ENCODE peak calls at places on chromosomes 4 and X, in four cellular contexts. J is IMR-90, B is kidney epithelial cell, Z is sigmoid colon. N is an unnamed sample.

GRCh38 chrX:82648062-82648461 is 860.0 kb upstream of the POU3F4 start:
- DNase-seq in J (no peak), B (no peak), Z (no peak), N (peak)

GRCh38 chr4:39698424-39699009 is 581 bp downstream of the UBE2K start:
- DNase-seq in J (no peak), B (no peak), Z (peak), N (peak)

GRCh38 chrX:150768132-150768485 is 74.9 kb downstream of the MTMR1 start:
- DNase-seq in J (no peak), B (no peak), Z (no peak), N (no peak)

GRCh38 chr4:29005838-29006237 is 1714.3 kb upstream of the PCDH7 start:
- DNase-seq in J (no peak), B (no peak), Z (no peak), N (no peak)

GRCh38 chr4:128583753-128584712 is 225.5 kb upstream of the JADE1 start:
- DNase-seq in J (no peak), B (no peak), Z (no peak), N (no peak)

GRCh38 chr4:118939169-118939779 is 50.6 kb downstream of the SYNPO2 start:
- DNase-seq in J (no peak), B (no peak), Z (peak), N (no peak)

GRCh38 chr4:48445704-48446103 is 37.4 kb upstream of the SLC10A4 start:
- DNase-seq in J (peak), B (no peak), Z (no peak), N (peak)

GRCh38 chr4:48698029-48698901 is 81.8 kb downstream of the FRYL start:
- DNase-seq in J (peak), B (peak), Z (peak), N (peak)

GRCh38 chrX:13077168-13077567 is 32.7 kb upstream of the FAM9C start:
- DNase-seq in J (peak), B (no peak), Z (no peak), N (no peak)

GRCh38 chr4:130359537-130359936 is 1263.6 kb downstream of the C4orf33 start:
- DNase-seq in J (peak), B (no peak), Z (no peak), N (peak)

GRCh38 chr4:105637409-105638258 is 70.9 kb downstream of the INTS12 start:
- DNase-seq in J (peak), B (no peak), Z (peak), N (peak)

GRCh38 chrX:147602297-147602696 is 309.4 kb upstream of the FMR1 start:
- DNase-seq in J (no peak), B (no peak), Z (no peak), N (peak)

GRCh38 chrX:81195712-81196111 is 6.0 kb downstream of the HMGN5 start:
- DNase-seq in J (peak), B (no peak), Z (no peak), N (peak)

GRCh38 chr4:153022233-153022632 is 86.1 kb downstream of the FHDC1 start:
- DNase-seq in J (no peak), B (no peak), Z (no peak), N (peak)

GRCh38 chr4:74449571-74450297 is 4.8 kb downstream of the AREG start:
- DNase-seq in J (peak), B (no peak), Z (no peak), N (peak)

GRCh38 chr4:149836546-149836945 is 20.9 kb upstream of the IQCM start:
- DNase-seq in J (peak), B (no peak), Z (no peak), N (peak)

GRCh38 chrX:133922390-133922772 is 63.0 kb downstream of the GPC3 start:
- DNase-seq in J (no peak), B (no peak), Z (no peak), N (no peak)

GRCh38 chr4:83974111-83974789 is 438.3 kb downstream of the GPAT3 start:
- DNase-seq in J (no peak), B (no peak), Z (no peak), N (peak)

GRCh38 chr4:164204434-164204833 is 549.5 kb upstream of the SMIM31 start:
- DNase-seq in J (peak), B (peak), Z (no peak), N (peak)

GRCh38 chrX:40908026-40908425 is 172.7 kb upstream of the MED14 start:
- DNase-seq in J (peak), B (no peak), Z (no peak), N (no peak)

GRCh38 chr4:41303372-41304118 is 46.8 kb downstream of the UCHL1 start:
- DNase-seq in J (no peak), B (no peak), Z (no peak), N (peak)

GRCh38 chr4:7063362-7063761 is 4.5 kb downstream of the GRPEL1 start:
- DNase-seq in J (no peak), B (no peak), Z (peak), N (no peak)

GRCh38 chrX:105651052-105651451 is 171.3 kb upstream of the NRK start:
- DNase-seq in J (no peak), B (no peak), Z (no peak), N (no peak)

GRCh38 chrX:125203737-125204578 is 115.7 kb upstream of the TEX13C start:
- DNase-seq in J (no peak), B (peak), Z (no peak), N (peak)

GRCh38 chr4:54708339-54709279 is 50.9 kb downstream of the KIT start:
- DNase-seq in J (no peak), B (no peak), Z (no peak), N (no peak)

GRCh38 chr4:118033148-118034060 is 882 bp upstream of the NDST3 start:
- DNase-seq in J (peak), B (peak), Z (peak), N (peak)

GRCh38 chr4:186726440-186727148 is 2.9 kb upstream of the FAT1 start:
- DNase-seq in J (peak), B (no peak), Z (peak), N (peak)

GRCh38 chr4:73067971-73068394 is 1.5 kb downstream of the COX18 start:
- DNase-seq in J (peak), B (no peak), Z (no peak), N (peak)

GRCh38 chrX:623599-624323 is 6.8 kb upstream of the SHOX start:
- DNase-seq in J (no peak), B (no peak), Z (no peak), N (no peak)

GRCh38 chrX:65392284-65392683 is 142.3 kb downstream of the LAS1L start:
- DNase-seq in J (no peak), B (no peak), Z (no peak), N (no peak)

GRCh38 chrX:41895826-41896225 is 27.5 kb downstream of the CASK start:
- DNase-seq in J (peak), B (no peak), Z (no peak), N (no peak)

GRCh38 chr4:127196656-127197352 is 436.0 kb upstream of the INTU start:
- DNase-seq in J (no peak), B (no peak), Z (no peak), N (no peak)

GRCh38 chrX:77597090-77597489 is 149.9 kb downstream of the FGF16 start:
- DNase-seq in J (peak), B (no peak), Z (no peak), N (peak)

DNA sequence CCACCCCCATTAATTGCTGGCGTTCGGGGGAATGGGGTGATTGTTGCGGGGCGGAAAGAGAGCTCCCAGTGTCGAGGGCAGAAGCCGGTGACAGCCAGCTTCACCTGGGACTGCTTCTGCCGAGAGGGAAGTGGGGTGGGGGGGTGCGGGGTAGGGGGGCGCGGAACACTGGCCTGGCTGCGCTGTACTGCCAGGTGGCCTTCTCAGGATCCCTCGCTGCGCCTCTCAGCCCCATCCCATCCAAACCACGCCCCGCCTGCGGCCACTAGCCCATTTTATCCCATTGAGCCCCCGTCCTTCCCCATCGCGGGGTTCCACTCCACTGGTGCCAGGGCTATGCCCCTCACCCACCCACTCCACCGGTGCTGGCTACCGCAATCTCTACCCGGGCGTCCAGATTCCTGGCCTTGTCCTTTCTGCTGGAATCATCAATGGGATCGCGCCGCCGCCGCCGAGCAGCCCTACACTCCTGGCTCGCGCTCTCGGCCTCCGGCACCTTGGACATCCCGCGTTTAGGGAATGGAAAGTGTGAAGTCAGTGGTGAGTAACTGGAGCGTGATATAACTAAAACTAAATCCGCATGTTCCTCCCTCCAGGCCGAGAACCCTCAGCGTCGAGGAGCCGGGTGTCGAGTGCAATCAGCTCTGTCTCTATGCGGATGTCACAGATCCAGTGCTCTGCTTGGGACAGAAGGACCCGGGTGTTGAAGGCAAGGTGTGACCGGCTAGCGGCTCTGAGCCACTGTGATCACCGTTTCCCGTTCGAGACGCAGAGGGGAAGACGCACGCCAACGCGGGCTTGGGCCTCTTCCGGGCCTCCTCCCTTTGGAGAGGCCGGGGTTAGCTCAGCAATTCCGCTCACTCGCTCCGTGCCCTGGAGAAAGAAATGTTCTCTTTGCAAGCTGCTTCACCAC is 20.5 kb downstream of the NKX3-2 start:
- DNase-seq in J (no peak), B (no peak), Z (no peak), N (no peak)
- H3K4me3 ChIP-seq in J (no peak), B (no peak), Z (no peak), N (no peak)

DNA sequence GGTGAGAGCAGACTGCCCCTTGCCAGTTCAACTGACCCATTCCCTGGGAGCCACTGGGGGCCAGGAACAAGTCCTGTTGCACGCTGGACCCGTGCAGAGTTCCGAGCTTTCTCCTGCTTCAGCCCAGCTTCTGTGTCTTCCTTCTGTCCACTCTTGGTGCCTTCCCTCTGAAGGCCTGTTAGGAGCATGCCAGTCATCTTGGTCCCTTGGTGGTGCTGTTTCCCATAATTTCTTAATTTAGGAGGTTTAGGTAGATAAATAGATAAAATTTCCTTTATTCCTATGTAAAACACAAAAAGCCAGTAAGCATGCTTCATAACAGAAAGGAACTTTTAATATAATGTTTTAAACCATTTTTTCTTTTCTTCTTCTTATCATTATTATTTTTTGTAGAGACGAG is 672.7 kb downstream of the CCSER1 start:
- DNase-seq in J (no peak), B (no peak), Z (no peak), N (peak)
- TF ChIP-seq CTCF in J (no peak), B (no peak), Z (no peak), N (no peak)

GRCh38 chr4:173515458-173515857 is 14.6 kb downstream of the HAND2 start:
- DNase-seq in J (no peak), B (no peak), Z (no peak), N (no peak)

GRCh38 chr4:173517781-173518371 is 12.2 kb downstream of the HAND2 start:
- DNase-seq in J (no peak), B (no peak), Z (peak), N (no peak)

GRCh38 chr4:173514641-173515217 is 15.3 kb downstream of the HAND2 start:
- DNase-seq in J (no peak), B (no peak), Z (no peak), N (no peak)

GRCh38 chr4:173518419-173519102 is 11.5 kb downstream of the HAND2 start:
- DNase-seq in J (no peak), B (no peak), Z (peak), N (peak)

GRCh38 chr4:173516621-173517612 is 13.1 kb downstream of the HAND2 start:
- DNase-seq in J (no peak), B (no peak), Z (peak), N (no peak)
- H3K4me3 ChIP-seq in J (no peak), B (no peak), Z (peak), N (no peak)

GRCh38 chrX:68506649-68507048 is 7.8 kb downstream of the YIPF6 start:
- DNase-seq in J (no peak), B (no peak), Z (no peak), N (no peak)
- TF ChIP-seq CTCF in J (no peak), B (no peak), Z (no peak), N (no peak)

DNA sequence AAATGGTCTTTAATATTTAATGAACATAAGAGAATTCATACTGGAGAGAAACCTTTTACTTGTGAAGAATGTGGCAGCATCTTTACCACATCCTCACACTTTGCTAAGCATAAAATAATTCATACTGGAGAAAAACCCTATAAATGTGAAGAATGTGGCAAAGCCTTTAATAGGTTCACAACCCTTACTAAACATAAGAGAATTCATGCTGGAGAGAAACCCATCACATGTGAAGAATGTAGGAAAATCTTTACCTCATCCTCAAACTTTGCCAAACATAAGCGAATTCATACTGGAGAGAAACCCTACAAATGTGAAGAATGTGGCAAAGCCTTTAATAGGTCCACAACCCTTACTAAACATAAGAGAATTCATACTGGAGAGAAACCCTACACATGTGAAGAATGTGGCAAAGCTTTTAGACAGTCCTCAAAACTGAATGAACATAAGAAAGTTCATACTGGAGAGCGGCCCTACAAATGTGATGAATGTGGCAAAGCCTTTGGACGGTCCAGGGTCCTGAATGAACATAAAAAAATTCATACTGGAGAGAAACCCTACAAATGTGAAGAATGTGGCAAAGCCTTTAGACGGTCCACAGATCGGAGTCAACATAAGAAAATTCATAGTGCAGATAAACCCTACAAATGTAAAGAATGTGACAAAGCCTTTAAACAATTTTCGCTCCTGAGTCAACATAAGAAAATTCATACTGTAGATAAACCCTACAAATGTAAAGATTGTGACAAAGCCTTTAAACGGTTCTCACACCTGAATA is 35.6 kb downstream of the ZNF141 start:
- DNase-seq in J (no peak), B (no peak), Z (no peak), N (no peak)
- H3K4me3 ChIP-seq in J (no peak), B (no peak), Z (no peak), N (no peak)

GRCh38 chrX:136200466-136200865 is 50.7 kb downstream of the MAP7D3 start:
- DNase-seq in J (peak), B (no peak), Z (no peak), N (no peak)
- TF ChIP-seq CTCF in J (peak), B (peak), Z (no peak), N (peak)

GRCh38 chr4:99943904-99944437 is 2.4 kb downstream of the DNAJB14 start:
- DNase-seq in J (no peak), B (no peak), Z (no peak), N (no peak)
- H3K4me3 ChIP-seq in J (no peak), B (no peak), Z (no peak), N (no peak)